ENCODE peak calls at places on chromosomes 16 and 17, in nine cellular contexts. One of them, this sample, is unnamed.

GRCh38 chr16:29710227-29711219 is 31.5 kb downstream of the QPRT start:
- DNase-seq in cardiac muscle cell: peak; percentile 48
- DNase-seq in kidney epithelial cell: peak; percentile 57
- DNase-seq in cardiac fibroblast: peak; percentile 76
- DNase-seq in fibroblast of mammary gland: peak; percentile 79
- DNase-seq in HFFc6: peak; percentile 73
- DNase-seq in fibroblast of pulmonary artery: peak; percentile 77
- DNase-seq in mammary epithelial cell: peak; percentile 71
- DNase-seq in fibroblast of villous mesenchyme: peak; percentile 79
- DNase-seq in this sample: peak; percentile 82

GRCh38 chr17:10532026-10532425 is 13.7 kb upstream of the MYH1 start:
- DNase-seq in cardiac muscle cell: no peak
- DNase-seq in kidney epithelial cell: no peak
- DNase-seq in cardiac fibroblast: no peak
- DNase-seq in fibroblast of mammary gland: no peak
- DNase-seq in HFFc6: no peak
- DNase-seq in fibroblast of pulmonary artery: no peak
- DNase-seq in mammary epithelial cell: no peak
- DNase-seq in fibroblast of villous mesenchyme: no peak
- DNase-seq in this sample: no peak

GRCh38 chr16:86521236-86522197 is 11.2 kb downstream of the FOXF1 start:
- DNase-seq in cardiac muscle cell: no peak
- DNase-seq in kidney epithelial cell: no peak
- DNase-seq in cardiac fibroblast: no peak
- DNase-seq in fibroblast of mammary gland: no peak
- DNase-seq in HFFc6: no peak
- DNase-seq in fibroblast of pulmonary artery: no peak
- DNase-seq in mammary epithelial cell: no peak
- DNase-seq in fibroblast of villous mesenchyme: no peak
- DNase-seq in this sample: no peak

GRCh38 chr17:16939271-16939576 is 32.7 kb downstream of the TNFRSF13B start:
- DNase-seq in cardiac muscle cell: no peak
- DNase-seq in kidney epithelial cell: no peak
- DNase-seq in cardiac fibroblast: no peak
- DNase-seq in fibroblast of mammary gland: no peak
- DNase-seq in HFFc6: no peak
- DNase-seq in fibroblast of pulmonary artery: no peak
- DNase-seq in mammary epithelial cell: no peak
- DNase-seq in fibroblast of villous mesenchyme: no peak
- DNase-seq in this sample: no peak

GRCh38 chr17:1505586-1505985 is 10.8 kb downstream of the INPP5K start:
- DNase-seq in cardiac muscle cell: no peak
- DNase-seq in kidney epithelial cell: no peak
- DNase-seq in cardiac fibroblast: no peak
- DNase-seq in fibroblast of mammary gland: no peak
- DNase-seq in HFFc6: no peak
- DNase-seq in fibroblast of pulmonary artery: no peak
- DNase-seq in mammary epithelial cell: no peak
- DNase-seq in fibroblast of villous mesenchyme: no peak
- DNase-seq in this sample: no peak

GRCh38 chr17:5437721-5438317 is 1.1 kb downstream of the C1QBP start:
- DNase-seq in cardiac muscle cell: no peak
- DNase-seq in kidney epithelial cell: no peak
- DNase-seq in cardiac fibroblast: no peak
- DNase-seq in fibroblast of mammary gland: peak; percentile 36
- DNase-seq in HFFc6: peak; percentile 84
- DNase-seq in fibroblast of pulmonary artery: no peak
- DNase-seq in mammary epithelial cell: peak; percentile 59
- DNase-seq in fibroblast of villous mesenchyme: peak; percentile 54
- DNase-seq in this sample: peak; percentile 13

GRCh38 chr17:13837417-13837816 is 231.9 kb upstream of the COX10 start:
- DNase-seq in cardiac muscle cell: no peak
- DNase-seq in kidney epithelial cell: no peak
- DNase-seq in cardiac fibroblast: no peak
- DNase-seq in fibroblast of mammary gland: no peak
- DNase-seq in HFFc6: no peak
- DNase-seq in fibroblast of pulmonary artery: no peak
- DNase-seq in mammary epithelial cell: no peak
- DNase-seq in fibroblast of villous mesenchyme: no peak
- DNase-seq in this sample: no peak

GRCh38 chr16:74778646-74779045 is 4.0 kb upstream of the FA2H start:
- DNase-seq in cardiac muscle cell: no peak
- DNase-seq in kidney epithelial cell: no peak
- DNase-seq in cardiac fibroblast: no peak
- DNase-seq in fibroblast of mammary gland: no peak
- DNase-seq in HFFc6: no peak
- DNase-seq in fibroblast of pulmonary artery: no peak
- DNase-seq in mammary epithelial cell: no peak
- DNase-seq in fibroblast of villous mesenchyme: no peak
- DNase-seq in this sample: no peak

GRCh38 chr16:75004460-75004859 is 5.6 kb downstream of the ZNRF1 start:
- DNase-seq in cardiac muscle cell: no peak
- DNase-seq in kidney epithelial cell: no peak
- DNase-seq in cardiac fibroblast: no peak
- DNase-seq in fibroblast of mammary gland: no peak
- DNase-seq in HFFc6: no peak
- DNase-seq in fibroblast of pulmonary artery: no peak
- DNase-seq in mammary epithelial cell: no peak
- DNase-seq in fibroblast of villous mesenchyme: no peak
- DNase-seq in this sample: no peak

GRCh38 chr17:29577009-29577777 is 8.7 kb downstream of the TP53I13 start:
- DNase-seq in cardiac muscle cell: no peak
- DNase-seq in kidney epithelial cell: no peak
- DNase-seq in cardiac fibroblast: no peak
- DNase-seq in fibroblast of mammary gland: no peak
- DNase-seq in HFFc6: no peak
- DNase-seq in fibroblast of pulmonary artery: no peak
- DNase-seq in mammary epithelial cell: no peak
- DNase-seq in fibroblast of villous mesenchyme: no peak
- DNase-seq in this sample: no peak

GRCh38 chr16:77437859-77438258 is 3.0 kb upstream of the ADAMTS18 start:
- DNase-seq in cardiac muscle cell: peak; percentile 25
- DNase-seq in kidney epithelial cell: no peak
- DNase-seq in cardiac fibroblast: no peak
- DNase-seq in fibroblast of mammary gland: peak; percentile 25
- DNase-seq in HFFc6: no peak
- DNase-seq in fibroblast of pulmonary artery: peak; percentile 33
- DNase-seq in mammary epithelial cell: no peak
- DNase-seq in fibroblast of villous mesenchyme: peak; percentile 12
- DNase-seq in this sample: peak; percentile 37
- TF ChIP-seq CTCF in cardiac muscle cell: peak; percentile 28
- TF ChIP-seq CTCF in kidney epithelial cell: peak; percentile 49
- TF ChIP-seq CTCF in cardiac fibroblast: peak; percentile 34
- TF ChIP-seq CTCF in fibroblast of mammary gland: peak; percentile 33
- TF ChIP-seq CTCF in HFFc6: no peak
- TF ChIP-seq CTCF in fibroblast of pulmonary artery: no peak
- TF ChIP-seq CTCF in mammary epithelial cell: no peak
- TF ChIP-seq CTCF in fibroblast of villous mesenchyme: peak; percentile 26
- TF ChIP-seq CTCF in this sample: peak; percentile 31

GRCh38 chr16:66983033-66983432 is 5.4 kb upstream of the CES4A start:
- DNase-seq in cardiac muscle cell: no peak
- DNase-seq in kidney epithelial cell: no peak
- DNase-seq in cardiac fibroblast: no peak
- DNase-seq in fibroblast of mammary gland: no peak
- DNase-seq in HFFc6: no peak
- DNase-seq in fibroblast of pulmonary artery: no peak
- DNase-seq in mammary epithelial cell: no peak
- DNase-seq in fibroblast of villous mesenchyme: no peak
- DNase-seq in this sample: no peak

GRCh38 chr16:66975302-66975893 is 13.0 kb upstream of the CES4A start:
- DNase-seq in cardiac muscle cell: no peak
- DNase-seq in kidney epithelial cell: no peak
- DNase-seq in cardiac fibroblast: no peak
- DNase-seq in fibroblast of mammary gland: no peak
- DNase-seq in HFFc6: no peak
- DNase-seq in fibroblast of pulmonary artery: no peak
- DNase-seq in mammary epithelial cell: no peak
- DNase-seq in fibroblast of villous mesenchyme: no peak
- DNase-seq in this sample: no peak

GRCh38 chr16:66976746-66977145 is 11.6 kb upstream of the CES4A start:
- DNase-seq in cardiac muscle cell: no peak
- DNase-seq in kidney epithelial cell: no peak
- DNase-seq in cardiac fibroblast: no peak
- DNase-seq in fibroblast of mammary gland: no peak
- DNase-seq in HFFc6: no peak
- DNase-seq in fibroblast of pulmonary artery: no peak
- DNase-seq in mammary epithelial cell: no peak
- DNase-seq in fibroblast of villous mesenchyme: peak; percentile 63
- DNase-seq in this sample: no peak

GRCh38 chr16:66977341-66978113 is 10.9 kb upstream of the CES4A start:
- DNase-seq in cardiac muscle cell: peak; percentile 89
- DNase-seq in kidney epithelial cell: no peak
- DNase-seq in cardiac fibroblast: peak; percentile 86
- DNase-seq in fibroblast of mammary gland: peak; percentile 85
- DNase-seq in HFFc6: peak; percentile 70
- DNase-seq in fibroblast of pulmonary artery: peak; percentile 85
- DNase-seq in mammary epithelial cell: peak; percentile 69
- DNase-seq in fibroblast of villous mesenchyme: peak; percentile 82
- DNase-seq in this sample: peak; percentile 82

DNA sequence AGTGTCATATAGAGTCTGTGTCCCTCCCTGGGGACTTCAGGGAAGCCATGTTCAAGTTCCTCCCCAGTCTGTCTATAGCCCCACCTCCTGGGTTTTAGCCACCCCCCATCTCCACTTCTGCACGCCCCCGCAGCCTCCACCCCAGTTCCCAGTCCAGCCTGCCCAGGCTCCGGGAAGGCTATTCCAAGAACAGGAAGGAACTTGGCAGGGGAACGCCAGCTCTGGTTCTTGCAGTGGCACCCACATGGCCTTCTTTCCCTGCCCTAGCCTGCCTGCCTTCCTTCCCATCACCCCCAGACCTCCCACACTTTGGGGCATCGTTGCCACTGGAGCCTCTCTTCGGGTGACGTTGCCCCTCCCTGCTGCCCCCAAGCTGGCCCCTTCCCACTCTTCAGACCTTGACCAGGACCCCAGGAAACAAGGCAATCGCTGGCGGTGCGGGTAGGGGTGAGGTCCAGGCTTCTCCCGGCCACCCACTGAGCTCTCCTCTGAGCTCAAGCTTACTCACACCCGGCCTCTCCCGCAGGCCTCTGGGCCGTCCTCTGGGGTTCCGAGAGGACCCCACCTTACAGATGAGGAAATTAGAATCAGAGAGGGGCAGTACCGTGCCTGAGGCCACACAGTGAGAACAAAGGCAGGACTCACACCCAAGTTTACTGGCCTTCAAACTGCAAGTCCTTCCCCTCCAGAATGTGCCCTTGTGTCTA is 9.2 kb upstream of the CES4A start:
- DNase-seq in cardiac muscle cell: no peak
- DNase-seq in kidney epithelial cell: no peak
- DNase-seq in cardiac fibroblast: peak; percentile 68
- DNase-seq in fibroblast of mammary gland: no peak
- DNase-seq in HFFc6: no peak
- DNase-seq in fibroblast of pulmonary artery: peak; percentile 22
- DNase-seq in mammary epithelial cell: no peak
- DNase-seq in fibroblast of villous mesenchyme: no peak
- DNase-seq in this sample: no peak
- TF ChIP-seq CTCF in cardiac muscle cell: no peak
- TF ChIP-seq CTCF in kidney epithelial cell: no peak
- TF ChIP-seq CTCF in cardiac fibroblast: no peak
- TF ChIP-seq CTCF in fibroblast of mammary gland: no peak
- TF ChIP-seq CTCF in HFFc6: no peak
- TF ChIP-seq CTCF in fibroblast of pulmonary artery: no peak
- TF ChIP-seq CTCF in mammary epithelial cell: no peak
- TF ChIP-seq CTCF in fibroblast of villous mesenchyme: no peak
- TF ChIP-seq CTCF in this sample: no peak

DNA sequence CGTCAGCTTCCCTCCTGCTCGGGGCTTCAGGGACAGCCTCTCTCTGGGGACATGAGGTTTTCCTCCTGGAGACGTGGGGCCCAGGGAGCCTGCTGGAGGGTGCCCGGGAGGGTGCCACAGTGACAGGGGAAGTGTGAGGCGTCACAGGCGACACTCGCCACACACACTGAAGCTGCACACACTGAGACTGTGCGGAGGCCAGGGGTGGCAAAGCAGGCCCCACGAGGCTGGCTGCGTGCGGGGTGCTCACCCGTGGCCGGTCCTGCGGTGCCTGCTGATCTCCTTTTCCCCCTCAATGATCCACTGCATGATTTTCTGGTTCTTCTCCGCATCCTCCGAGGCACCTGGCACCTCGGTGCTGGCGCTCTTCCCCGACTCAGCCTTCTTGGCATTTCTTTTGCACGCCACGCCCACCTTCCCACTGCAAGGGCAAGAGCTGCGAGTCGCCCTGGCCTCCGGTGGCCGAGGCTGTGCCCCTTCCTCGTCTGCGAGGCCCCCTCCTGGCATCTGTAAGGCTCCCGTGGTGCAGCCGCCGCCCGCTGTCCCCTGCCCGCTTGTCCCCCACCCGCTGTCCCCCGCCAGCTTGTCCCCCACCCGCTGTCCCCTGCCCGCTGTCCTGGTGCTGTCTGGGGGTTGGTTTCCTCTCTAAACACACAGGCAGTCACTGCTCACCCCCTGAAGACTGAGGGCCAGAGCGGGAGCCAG is 14.0 kb downstream of the PDIA2 start:
- DNase-seq in cardiac muscle cell: no peak
- DNase-seq in kidney epithelial cell: no peak
- DNase-seq in cardiac fibroblast: no peak
- DNase-seq in fibroblast of mammary gland: no peak
- DNase-seq in HFFc6: no peak
- DNase-seq in fibroblast of pulmonary artery: no peak
- DNase-seq in mammary epithelial cell: no peak
- DNase-seq in fibroblast of villous mesenchyme: no peak
- DNase-seq in this sample: no peak
- TF ChIP-seq CTCF in cardiac muscle cell: no peak
- TF ChIP-seq CTCF in kidney epithelial cell: no peak
- TF ChIP-seq CTCF in cardiac fibroblast: no peak
- TF ChIP-seq CTCF in fibroblast of mammary gland: no peak
- TF ChIP-seq CTCF in HFFc6: no peak
- TF ChIP-seq CTCF in fibroblast of pulmonary artery: no peak
- TF ChIP-seq CTCF in mammary epithelial cell: no peak
- TF ChIP-seq CTCF in fibroblast of villous mesenchyme: no peak
- TF ChIP-seq CTCF in this sample: no peak

DNA sequence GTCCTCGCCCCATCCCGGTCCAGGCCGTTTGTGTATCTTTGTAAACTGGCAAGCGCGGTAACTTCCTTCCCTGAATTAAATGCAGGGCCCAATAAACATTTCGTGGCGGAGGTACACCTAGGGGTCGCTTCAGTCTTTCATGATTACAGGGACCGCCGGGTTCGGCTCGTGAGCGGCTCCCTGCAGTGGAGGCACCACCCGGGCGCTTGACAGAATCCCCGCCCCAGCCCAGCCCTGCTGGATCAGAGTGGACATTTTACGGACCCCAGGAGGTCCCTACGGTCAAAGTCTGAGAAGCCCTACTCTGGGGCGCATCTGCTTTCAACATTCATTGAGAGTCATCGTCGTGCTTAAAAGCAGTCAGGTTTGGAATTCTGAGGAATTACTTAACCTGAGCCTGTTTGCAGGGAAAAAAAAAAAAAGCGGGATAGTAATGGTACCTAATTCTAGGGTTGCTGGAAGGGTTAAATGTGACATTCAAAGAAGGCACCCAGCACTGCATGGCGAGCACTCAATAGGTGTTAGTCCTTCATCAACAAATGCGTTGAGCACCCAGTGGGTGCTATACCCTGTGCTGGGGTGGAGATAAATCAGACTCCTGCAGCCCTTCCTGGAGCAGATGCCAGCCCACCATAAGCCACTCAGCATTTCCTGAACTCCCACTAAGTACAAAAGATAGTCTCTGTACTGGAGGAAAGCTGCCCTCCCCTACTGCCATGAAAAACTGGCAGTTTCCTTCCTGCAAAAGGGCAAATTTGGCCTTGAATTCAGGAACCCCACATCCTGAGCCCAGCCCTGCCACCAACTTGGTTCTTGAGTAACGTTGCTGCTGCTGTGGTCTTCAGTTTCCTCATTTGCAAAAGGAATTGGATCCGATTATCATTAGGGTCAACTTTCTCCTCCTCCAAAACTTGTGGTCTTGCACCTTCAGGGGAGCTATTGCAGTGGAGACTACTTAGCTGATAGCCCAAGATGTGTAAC is 658 bp upstream of the DUSP3 start:
- DNase-seq in cardiac muscle cell: peak; percentile 72
- DNase-seq in kidney epithelial cell: no peak
- DNase-seq in cardiac fibroblast: no peak
- DNase-seq in fibroblast of mammary gland: no peak
- DNase-seq in HFFc6: no peak
- DNase-seq in fibroblast of pulmonary artery: peak; percentile 34
- DNase-seq in mammary epithelial cell: no peak
- DNase-seq in fibroblast of villous mesenchyme: peak; percentile 52
- DNase-seq in this sample: no peak
- TF ChIP-seq CTCF in cardiac muscle cell: no peak
- TF ChIP-seq CTCF in kidney epithelial cell: peak; percentile 29
- TF ChIP-seq CTCF in cardiac fibroblast: peak; percentile 15
- TF ChIP-seq CTCF in fibroblast of mammary gland: no peak
- TF ChIP-seq CTCF in HFFc6: peak; percentile 28
- TF ChIP-seq CTCF in fibroblast of pulmonary artery: peak; percentile 19
- TF ChIP-seq CTCF in mammary epithelial cell: no peak
- TF ChIP-seq CTCF in fibroblast of villous mesenchyme: peak; percentile 27
- TF ChIP-seq CTCF in this sample: peak; percentile 2